ENCODE peak calls at places on chromosomes 1 and 21, in eight cellular contexts. One of them, this sample, is unnamed.

GRCh38 chr1:107153033-107153432 is 12.2 kb downstream of the NTNG1 start:
- DNase-seq in stomach: no peak
- DNase-seq in upper lobe of left lung: no peak
- DNase-seq in GM12878: no peak
- DNase-seq in HCT116: no peak
- DNase-seq in sigmoid colon: no peak
- DNase-seq in SK-N-MC: no peak
- DNase-seq in transverse colon: no peak
- DNase-seq in this sample: no peak

GRCh38 chr1:19646366-19646765 is 2.3 kb downstream of the NBL1 start:
- DNase-seq in sigmoid colon: no peak
- DNase-seq in transverse colon: peak
- DNase-seq in HCT116: no peak
- DNase-seq in upper lobe of left lung: no peak
- DNase-seq in stomach: peak
- DNase-seq in SK-N-MC: no peak
- DNase-seq in GM12878: no peak
- DNase-seq in this sample: no peak

GRCh38 chr21:15483138-15483780 is 246.5 kb upstream of the USP25 start:
- DNase-seq in transverse colon: peak
- DNase-seq in GM12878: peak
- DNase-seq in HCT116: peak
- DNase-seq in sigmoid colon: peak
- DNase-seq in stomach: peak
- DNase-seq in SK-N-MC: peak
- DNase-seq in upper lobe of left lung: peak
- DNase-seq in this sample: peak

GRCh38 chr1:17591814-17592430 is 52.4 kb downstream of the ARHGEF10L start:
- DNase-seq in stomach: no peak
- DNase-seq in SK-N-MC: no peak
- DNase-seq in sigmoid colon: no peak
- DNase-seq in transverse colon: no peak
- DNase-seq in GM12878: no peak
- DNase-seq in upper lobe of left lung: no peak
- DNase-seq in HCT116: no peak
- DNase-seq in this sample: no peak

GRCh38 chr1:167404161-167404888 is 114.0 kb downstream of the CD247 start:
- DNase-seq in stomach: no peak
- DNase-seq in upper lobe of left lung: no peak
- DNase-seq in HCT116: no peak
- DNase-seq in sigmoid colon: no peak
- DNase-seq in transverse colon: no peak
- DNase-seq in SK-N-MC: no peak
- DNase-seq in GM12878: no peak
- DNase-seq in this sample: no peak

GRCh38 chr1:46725736-46726108 is 6.8 kb upstream of the EFCAB14 start:
- DNase-seq in stomach: no peak
- DNase-seq in HCT116: no peak
- DNase-seq in GM12878: no peak
- DNase-seq in SK-N-MC: no peak
- DNase-seq in sigmoid colon: no peak
- DNase-seq in upper lobe of left lung: no peak
- DNase-seq in transverse colon: no peak
- DNase-seq in this sample: no peak

GRCh38 chr1:940121-941026 is 16.7 kb downstream of the SAMD11 start:
- DNase-seq in GM12878: no peak
- DNase-seq in sigmoid colon: peak
- DNase-seq in stomach: peak
- DNase-seq in upper lobe of left lung: no peak
- DNase-seq in HCT116: no peak
- DNase-seq in SK-N-MC: no peak
- DNase-seq in transverse colon: peak
- DNase-seq in this sample: no peak

GRCh38 chr21:44790401-44790800 is 11.2 kb downstream of the UBE2G2 start:
- DNase-seq in HCT116: no peak
- DNase-seq in upper lobe of left lung: no peak
- DNase-seq in transverse colon: no peak
- DNase-seq in sigmoid colon: no peak
- DNase-seq in GM12878: no peak
- DNase-seq in SK-N-MC: no peak
- DNase-seq in stomach: no peak
- DNase-seq in this sample: no peak

GRCh38 chr1:246081138-246081702 is 425.9 kb downstream of the SMYD3 start:
- DNase-seq in sigmoid colon: no peak
- DNase-seq in SK-N-MC: no peak
- DNase-seq in GM12878: no peak
- DNase-seq in HCT116: no peak
- DNase-seq in stomach: no peak
- DNase-seq in transverse colon: no peak
- DNase-seq in upper lobe of left lung: no peak
- DNase-seq in this sample: no peak

GRCh38 chr1:150876111-150876434 is 326 bp downstream of the ARNT start:
- DNase-seq in transverse colon: no peak
- DNase-seq in stomach: peak
- DNase-seq in HCT116: peak
- DNase-seq in GM12878: no peak
- DNase-seq in sigmoid colon: no peak
- DNase-seq in upper lobe of left lung: no peak
- DNase-seq in SK-N-MC: no peak
- DNase-seq in this sample: no peak

GRCh38 chr1:225809842-225810578 is at the start of gene EPHX1:
- DNase-seq in stomach: peak
- DNase-seq in sigmoid colon: peak
- DNase-seq in transverse colon: peak
- DNase-seq in SK-N-MC: no peak
- DNase-seq in upper lobe of left lung: peak
- DNase-seq in HCT116: peak
- DNase-seq in GM12878: peak
- DNase-seq in this sample: peak

GRCh38 chr1:163692266-163692665 is 370.5 kb downstream of the NUF2 start:
- DNase-seq in SK-N-MC: no peak
- DNase-seq in HCT116: no peak
- DNase-seq in upper lobe of left lung: no peak
- DNase-seq in transverse colon: no peak
- DNase-seq in sigmoid colon: no peak
- DNase-seq in GM12878: no peak
- DNase-seq in stomach: no peak
- DNase-seq in this sample: no peak

GRCh38 chr1:153220606-153221303 is 3.4 kb downstream of the PRR9 start:
- DNase-seq in sigmoid colon: no peak
- DNase-seq in SK-N-MC: no peak
- DNase-seq in HCT116: no peak
- DNase-seq in transverse colon: no peak
- DNase-seq in stomach: no peak
- DNase-seq in GM12878: no peak
- DNase-seq in upper lobe of left lung: no peak
- DNase-seq in this sample: no peak

GRCh38 chr1:17874231-17874630 is 119.1 kb downstream of the ACTL8 start:
- DNase-seq in SK-N-MC: no peak
- DNase-seq in upper lobe of left lung: no peak
- DNase-seq in GM12878: no peak
- DNase-seq in sigmoid colon: no peak
- DNase-seq in stomach: no peak
- DNase-seq in HCT116: no peak
- DNase-seq in transverse colon: no peak
- DNase-seq in this sample: no peak

GRCh38 chr1:91847851-91848250 is 38.1 kb downstream of the TGFBR3 start:
- DNase-seq in stomach: no peak
- DNase-seq in transverse colon: no peak
- DNase-seq in SK-N-MC: no peak
- DNase-seq in GM12878: no peak
- DNase-seq in upper lobe of left lung: no peak
- DNase-seq in HCT116: no peak
- DNase-seq in sigmoid colon: no peak
- DNase-seq in this sample: no peak

GRCh38 chr1:91842563-91842962 is 43.4 kb downstream of the TGFBR3 start:
- DNase-seq in SK-N-MC: no peak
- DNase-seq in transverse colon: no peak
- DNase-seq in sigmoid colon: no peak
- DNase-seq in upper lobe of left lung: no peak
- DNase-seq in GM12878: no peak
- DNase-seq in stomach: no peak
- DNase-seq in HCT116: no peak
- DNase-seq in this sample: no peak

GRCh38 chr1:91843843-91844242 is 42.1 kb downstream of the TGFBR3 start:
- DNase-seq in GM12878: no peak
- DNase-seq in upper lobe of left lung: no peak
- DNase-seq in sigmoid colon: no peak
- DNase-seq in HCT116: no peak
- DNase-seq in transverse colon: no peak
- DNase-seq in stomach: no peak
- DNase-seq in SK-N-MC: no peak
- DNase-seq in this sample: no peak

GRCh38 chr1:91844862-91845528 is 41.0 kb downstream of the TGFBR3 start:
- DNase-seq in transverse colon: no peak
- DNase-seq in stomach: peak
- DNase-seq in GM12878: no peak
- DNase-seq in upper lobe of left lung: peak
- DNase-seq in sigmoid colon: peak
- DNase-seq in SK-N-MC: no peak
- DNase-seq in HCT116: no peak
- DNase-seq in this sample: no peak

GRCh38 chr1:91846007-91846620 is 39.8 kb downstream of the TGFBR3 start:
- DNase-seq in stomach: peak
- DNase-seq in upper lobe of left lung: peak
- DNase-seq in SK-N-MC: no peak
- DNase-seq in sigmoid colon: peak
- DNase-seq in transverse colon: peak
- DNase-seq in GM12878: no peak
- DNase-seq in HCT116: no peak
- DNase-seq in this sample: no peak
- TF ChIP-seq POLR2AphosphoS5 in stomach: no peak
- TF ChIP-seq POLR2AphosphoS5 in upper lobe of left lung: no peak
- TF ChIP-seq POLR2AphosphoS5 in SK-N-MC: no peak
- TF ChIP-seq POLR2AphosphoS5 in sigmoid colon: no peak
- TF ChIP-seq POLR2AphosphoS5 in transverse colon: peak
- TF ChIP-seq POLR2AphosphoS5 in GM12878: no peak
- TF ChIP-seq POLR2AphosphoS5 in HCT116: no peak
- TF ChIP-seq POLR2AphosphoS5 in this sample: no peak

GRCh38 chr1:10212476-10212875 is 2.1 kb downstream of the KIF1B start:
- DNase-seq in GM12878: no peak
- DNase-seq in HCT116: no peak
- DNase-seq in transverse colon: no peak
- DNase-seq in upper lobe of left lung: no peak
- DNase-seq in sigmoid colon: no peak
- DNase-seq in stomach: no peak
- DNase-seq in SK-N-MC: no peak
- DNase-seq in this sample: no peak

GRCh38 chr1:10210841-10211804 is 753 bp downstream of the KIF1B start:
- DNase-seq in GM12878: no peak
- DNase-seq in SK-N-MC: no peak
- DNase-seq in upper lobe of left lung: peak
- DNase-seq in HCT116: peak
- DNase-seq in sigmoid colon: peak
- DNase-seq in stomach: peak
- DNase-seq in transverse colon: peak
- DNase-seq in this sample: peak

GRCh38 chr1:10209905-10210810 is at the start of gene KIF1B:
- DNase-seq in GM12878: peak
- DNase-seq in HCT116: peak
- DNase-seq in SK-N-MC: peak
- DNase-seq in transverse colon: peak
- DNase-seq in sigmoid colon: peak
- DNase-seq in stomach: peak
- DNase-seq in upper lobe of left lung: peak
- DNase-seq in this sample: peak

GRCh38 chr1:10213186-10213585 is 2.8 kb downstream of the KIF1B start:
- DNase-seq in transverse colon: no peak
- DNase-seq in HCT116: no peak
- DNase-seq in SK-N-MC: no peak
- DNase-seq in stomach: no peak
- DNase-seq in sigmoid colon: no peak
- DNase-seq in upper lobe of left lung: no peak
- DNase-seq in GM12878: no peak
- DNase-seq in this sample: no peak

DNA sequence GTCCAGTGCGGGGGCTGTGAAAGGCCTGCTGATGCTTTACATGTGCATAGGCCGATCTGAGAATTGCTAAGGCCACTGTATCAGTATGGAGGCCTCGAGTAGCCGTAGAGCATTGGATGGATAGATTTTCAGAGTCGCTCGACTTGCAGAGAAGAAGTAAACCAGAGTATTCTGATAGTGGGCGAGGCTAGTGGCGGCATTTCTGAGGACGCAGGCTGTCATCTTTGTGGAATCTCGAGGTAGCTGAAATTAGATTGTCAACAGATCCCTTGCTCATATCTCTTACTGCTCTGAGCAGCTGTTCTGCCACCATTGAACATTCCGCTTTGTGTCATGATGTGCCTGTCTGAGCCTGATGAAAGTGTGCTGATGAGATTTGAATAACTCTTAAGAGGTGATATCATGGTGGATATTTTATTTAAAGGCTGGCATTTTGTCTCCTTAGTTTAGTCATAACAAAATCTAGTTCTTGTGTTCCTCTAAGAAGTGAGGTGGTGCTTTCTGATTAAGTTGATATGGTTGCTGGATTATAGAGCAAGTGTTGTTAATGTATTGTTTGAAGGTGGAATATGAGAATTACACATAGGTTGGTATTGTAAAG is 1.5 kb downstream of the KIF1B start:
- DNase-seq in upper lobe of left lung: no peak
- DNase-seq in HCT116: no peak
- DNase-seq in stomach: no peak
- DNase-seq in sigmoid colon: no peak
- DNase-seq in SK-N-MC: no peak
- DNase-seq in transverse colon: no peak
- DNase-seq in GM12878: no peak
- DNase-seq in this sample: peak
- H3K27ac ChIP-seq in upper lobe of left lung: peak
- H3K27ac ChIP-seq in HCT116: peak
- H3K27ac ChIP-seq in stomach: peak
- H3K27ac ChIP-seq in sigmoid colon: peak
- H3K27ac ChIP-seq in SK-N-MC: peak
- H3K27ac ChIP-seq in transverse colon: peak
- H3K27ac ChIP-seq in GM12878: no peak
- H3K27ac ChIP-seq in this sample: peak

GRCh38 chr1:31704261-31705079 is 653 bp upstream of the COL16A1 start:
- DNase-seq in SK-N-MC: no peak
- DNase-seq in stomach: peak
- DNase-seq in GM12878: no peak
- DNase-seq in HCT116: no peak
- DNase-seq in upper lobe of left lung: no peak
- DNase-seq in transverse colon: peak
- DNase-seq in sigmoid colon: peak
- DNase-seq in this sample: no peak
- TF ChIP-seq POLR2AphosphoS5 in SK-N-MC: no peak
- TF ChIP-seq POLR2AphosphoS5 in stomach: peak
- TF ChIP-seq POLR2AphosphoS5 in GM12878: no peak
- TF ChIP-seq POLR2AphosphoS5 in HCT116: no peak
- TF ChIP-seq POLR2AphosphoS5 in upper lobe of left lung: no peak
- TF ChIP-seq POLR2AphosphoS5 in transverse colon: no peak
- TF ChIP-seq POLR2AphosphoS5 in sigmoid colon: peak
- TF ChIP-seq POLR2AphosphoS5 in this sample: no peak

DNA sequence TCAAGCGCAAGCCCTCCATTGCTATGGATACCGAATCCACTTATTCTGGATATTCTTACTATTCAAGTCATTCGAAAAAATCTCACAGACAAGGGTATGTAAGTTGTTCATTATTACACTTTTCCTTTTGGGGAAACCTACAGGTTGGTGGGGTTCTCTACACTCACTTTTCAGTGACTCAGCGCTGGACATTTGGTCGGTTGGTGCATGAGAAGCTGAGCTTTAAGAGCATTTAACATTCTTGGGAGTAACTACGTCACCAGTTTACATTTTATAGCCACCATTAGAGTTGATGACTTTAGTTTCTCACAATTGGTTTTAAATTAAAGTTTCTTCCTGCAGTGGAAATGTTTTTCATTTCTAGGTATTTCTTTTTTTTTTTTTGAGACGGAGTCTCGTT is 9.6 kb downstream of the VANGL1 start:
- DNase-seq in sigmoid colon: no peak
- DNase-seq in upper lobe of left lung: no peak
- DNase-seq in HCT116: no peak
- DNase-seq in GM12878: no peak
- DNase-seq in transverse colon: peak
- DNase-seq in stomach: no peak
- DNase-seq in SK-N-MC: no peak
- DNase-seq in this sample: no peak
- H3K27ac ChIP-seq in sigmoid colon: no peak
- H3K27ac ChIP-seq in upper lobe of left lung: no peak
- H3K27ac ChIP-seq in HCT116: no peak
- H3K27ac ChIP-seq in GM12878: no peak
- H3K27ac ChIP-seq in transverse colon: peak
- H3K27ac ChIP-seq in stomach: no peak
- H3K27ac ChIP-seq in SK-N-MC: no peak
- H3K27ac ChIP-seq in this sample: no peak

This sample was measured in spleen.